ENCODE peak calls at places on chromosomes 12 and 14, in four cellular contexts. I is aorta; M is NCI-H1436 treated with DMSO at 0.1 percent for 48 hours; T is stimulated activated CD8-positive, alpha-beta memory T cell treated with anti-CD3 and anti-CD28 coated beads, Interleukin-2, amount 100 ng/mL, for 48 hours. O is an unnamed sample.

GRCh38 chr12:2797721-2798418 is 3.1 kb downstream of the FKBP4 start:
- DNase-seq in T (no peak), M (no peak), I (no peak), O (no peak)

GRCh38 chr14:103825103-103825502 is 22.3 kb downstream of the PPP1R13B start:
- DNase-seq in T (no peak), I (no peak), M (no peak), O (no peak)

GRCh38 chr14:64232095-64232830 is 61.9 kb downstream of the ESR2 start:
- DNase-seq in M (no peak), T (peak; percentile 14), I (no peak), O (no peak)

GRCh38 chr14:93008381-93008780 is 85.4 kb downstream of the CHGA start:
- DNase-seq in M (no peak), T (no peak), I (no peak), O (no peak)

GRCh38 chr12:70919597-70920035 is 922 bp downstream of the PTPRR start:
- DNase-seq in I (no peak), M (no peak), T (no peak), O (no peak)

GRCh38 chr12:40534828-40535227 is 157.4 kb upstream of the CNTN1 start:
- DNase-seq in M (no peak), T (no peak), I (no peak), O (no peak)

GRCh38 chr12:108442077-108442476 is 73.0 kb upstream of the FICD start:
- DNase-seq in I (no peak), M (no peak), T (no peak), O (no peak)

GRCh38 chr14:61355892-61356325 is 34.5 kb downstream of the PRKCH start:
- DNase-seq in M (no peak), I (no peak), T (no peak), O (no peak)

GRCh38 chr12:107126688-107127481 is 33.5 kb upstream of the CRY1 start:
- DNase-seq in T (no peak), M (peak; percentile 25), I (no peak), O (peak; percentile 20)

GRCh38 chr14:54786816-54787215 is 115.8 kb downstream of the GCH1 start:
- DNase-seq in I (no peak), M (no peak), T (no peak), O (no peak)

GRCh38 chr12:81639196-81639595 is 120.0 kb downstream of the PPFIA2 start:
- DNase-seq in M (no peak), T (no peak), I (no peak), O (no peak)

GRCh38 chr12:130126023-130126432 is 36.2 kb upstream of the FZD10 start:
- DNase-seq in I (peak; percentile 81), T (no peak), M (no peak), O (no peak)

GRCh38 chr14:85516239-85517112 is 13.5 kb upstream of the FLRT2 start:
- DNase-seq in I (no peak), T (no peak), M (no peak), O (no peak)

GRCh38 chr12:87150969-87151662 is 878.1 kb downstream of the C12orf50 start:
- DNase-seq in T (no peak), M (no peak), I (no peak), O (no peak)

GRCh38 chr12:105945935-105946334 is 192.8 kb downstream of the NUAK1 start:
- DNase-seq in I (no peak), M (no peak), T (no peak), O (no peak)

GRCh38 chr12:63935361-63935760 is 90.9 kb downstream of the SRGAP1 start:
- DNase-seq in M (no peak), I (no peak), T (no peak), O (no peak)

GRCh38 chr14:42047421-42048045 is 440.9 kb downstream of the LRFN5 start:
- DNase-seq in M (no peak), I (no peak), T (no peak), O (no peak)

GRCh38 chr12:96237465-96238077 is 43.4 kb downstream of the ELK3 start:
- DNase-seq in T (peak; percentile 34), I (peak; percentile 87), M (no peak), O (no peak)

GRCh38 chr12:93972411-93973208 is 175.8 kb upstream of the PLXNC1 start:
- DNase-seq in T (no peak), M (no peak), I (no peak), O (no peak)

GRCh38 chr14:103204852-103205540 is 81.7 kb downstream of the TNFAIP2 start:
- DNase-seq in I (peak; percentile 24), M (no peak), T (no peak), O (no peak)

GRCh38 chr12:91226951-91227350 is 44.3 kb upstream of the DCN start:
- DNase-seq in M (no peak), I (no peak), T (no peak), O (no peak)

GRCh38 chr12:105318651-105319483 is 11.6 kb upstream of the C12orf75 start:
- DNase-seq in T (no peak), M (no peak), I (no peak), O (no peak)

GRCh38 chr14:20632831-20633771 is 8.4 kb downstream of the OR6S1 start:
- DNase-seq in I (no peak), T (peak; percentile 42), M (no peak), O (no peak)

GRCh38 chr14:93540235-93540634 is 109.5 kb downstream of the UNC79 start:
- DNase-seq in I (no peak), M (no peak), T (no peak), O (no peak)

GRCh38 chr14:49989980-49990379 is 97.1 kb downstream of the ARF6 start:
- DNase-seq in T (no peak), M (no peak), I (no peak), O (no peak)

GRCh38 chr12:8668441-8668840 is 5.8 kb upstream of the MFAP5 start:
- DNase-seq in M (no peak), T (no peak), I (no peak), O (no peak)

GRCh38 chr12:30813741-30814687 is 59.3 kb upstream of the CAPRIN2 start:
- DNase-seq in I (no peak), M (no peak), T (no peak), O (no peak)

GRCh38 chr12:122421263-122421814 is 1.1 kb downstream of the CLIP1 start:
- DNase-seq in T (no peak), M (no peak), I (peak; percentile 77), O (no peak)

GRCh38 chr14:93994919-93995682 is 2.0 kb upstream of the CCDC197 start:
- DNase-seq in I (peak; percentile 92), T (peak; percentile 46), M (no peak), O (no peak)

GRCh38 chr14:45287609-45288008 is 34.6 kb upstream of the MIS18BP1 start:
- DNase-seq in M (no peak), T (no peak), I (no peak), O (no peak)